ENCODE peak calls at places on chromosome 15, in six cellular contexts. B is heart right ventricle, M is neuronal stem cell, X is psoas muscle, V is fibroblast of lung, G is mesenchymal stem cell. C is an unnamed sample.
A peak's percentile ranks its signal among the peaks of the same experiment; 100 is the strongest.

GRCh38 chr15:58555168-58556027 is 123.6 kb downstream of the LIPC start:
- DNase-seq in B (no peak), M (no peak), X (no peak), V (no peak), G (no peak), C (no peak)

GRCh38 chr15:38128389-38128788 is 124.2 kb upstream of the SPRED1 start:
- DNase-seq in B (no peak), M (no peak), X (no peak), V (peak; percentile 45), G (peak; percentile 46), C (no peak)

GRCh38 chr15:49137861-49138260 is 17.5 kb downstream of the COPS2 start:
- DNase-seq in B (no peak), M (no peak), X (no peak), V (peak; percentile 81), G (no peak), C (no peak)

GRCh38 chr15:31236184-31237041 is 90.2 kb upstream of the KLF13 start:
- DNase-seq in B (peak; percentile 74), M (no peak), X (peak; percentile 67), V (peak; percentile 96), G (peak; percentile 94), C (peak; percentile 52)

GRCh38 chr15:99361541-99362185 is 110.4 kb downstream of the LRRC28 start:
- DNase-seq in B (no peak), M (no peak), X (no peak), V (no peak), G (no peak), C (no peak)

GRCh38 chr15:90035095-90035834 is 34.1 kb downstream of the ZNF710 start:
- DNase-seq in B (peak; percentile 50), M (no peak), X (peak; percentile 75), V (peak; percentile 80), G (peak; percentile 81), C (peak; percentile 52)

GRCh38 chr15:49164865-49165264 is 5.2 kb upstream of the GALK2 start:
- DNase-seq in B (no peak), M (no peak), X (no peak), V (no peak), G (no peak), C (no peak)

GRCh38 chr15:99906356-99906755 is 173.1 kb upstream of the LYSMD4 start:
- DNase-seq in B (no peak), M (no peak), X (no peak), V (no peak), G (no peak), C (no peak)

GRCh38 chr15:43441316-43441715 is 51.6 kb downstream of the TP53BP1 start:
- DNase-seq in B (no peak), M (no peak), X (no peak), V (peak; percentile 42), G (peak; percentile 67), C (no peak)

GRCh38 chr15:70863450-70864218 is 9.7 kb upstream of the LARP6 start:
- DNase-seq in B (no peak), M (no peak), X (no peak), V (peak; percentile 94), G (peak; percentile 82), C (no peak)

GRCh38 chr15:96494530-96494929 is 164.0 kb downstream of the NR2F2 start:
- DNase-seq in B (no peak), M (no peak), X (no peak), V (no peak), G (no peak), C (no peak)

GRCh38 chr15:99704444-99704838 is 28.8 kb downstream of the LYSMD4 start:
- DNase-seq in B (no peak), M (peak; percentile 65), X (no peak), V (peak; percentile 80), G (peak; percentile 91), C (peak; percentile 62)

GRCh38 chr15:68816795-68817303 is 3.8 kb downstream of the ANP32A start:
- DNase-seq in B (no peak), M (no peak), X (no peak), V (no peak), G (peak; percentile 47), C (no peak)

GRCh38 chr15:79724804-79725203 is 172.0 kb downstream of the MTHFS start:
- DNase-seq in B (no peak), M (no peak), X (no peak), V (no peak), G (no peak), C (no peak)

GRCh38 chr15:48536681-48537091 is 108.8 kb downstream of the FBN1 start:
- DNase-seq in B (no peak), M (no peak), X (no peak), V (peak; percentile 63), G (peak; percentile 36), C (no peak)

GRCh38 chr15:65421360-65422215 is 1.2 kb downstream of the IGDCC4 start:
- DNase-seq in B (peak; percentile 36), M (peak; percentile 97), X (peak; percentile 85), V (peak; percentile 89), G (peak; percentile 87), C (peak; percentile 95)

GRCh38 chr15:69713726-69714559 is 261.3 kb downstream of the RPLP1 start:
- DNase-seq in B (no peak), M (no peak), X (no peak), V (no peak), G (no peak), C (no peak)

GRCh38 chr15:31480356-31481058 is 153.9 kb downstream of the KLF13 start:
- DNase-seq in B (no peak), M (no peak), X (no peak), V (no peak), G (no peak), C (no peak)

GRCh38 chr15:68791431-68792283 is 29.0 kb downstream of the ANP32A start:
- DNase-seq in B (no peak), M (no peak), X (no peak), V (no peak), G (no peak), C (peak; percentile 72)

DNA sequence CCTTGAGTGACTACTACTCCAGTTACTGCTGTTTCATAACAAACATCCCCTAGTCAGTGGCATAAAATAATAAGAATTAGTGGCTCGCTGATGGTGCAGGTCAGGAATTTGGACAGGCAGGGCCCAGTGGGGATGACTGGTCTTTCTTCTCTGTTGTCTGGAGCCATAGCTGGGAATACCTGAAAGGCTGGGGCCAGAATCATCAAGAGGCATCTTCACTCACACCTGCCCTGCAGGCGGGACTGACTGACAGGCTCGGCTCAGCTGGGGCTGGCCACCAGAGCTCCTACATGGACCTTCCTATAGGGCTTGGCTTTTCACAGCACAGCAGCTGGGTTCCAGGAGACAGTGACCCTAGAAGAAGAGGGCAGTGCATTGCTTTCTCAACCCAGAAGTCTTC is 148.8 kb upstream of the ATP10A start:
- DNase-seq in B (no peak), M (no peak), X (no peak), V (no peak), G (no peak), C (no peak)
- H3K27me3 ChIP-seq in B (peaks cover 21% of the 10 kb centered on the region), M (no peaks in the 10 kb centered on the region), X (no peaks in the 10 kb centered on the region), V (no peaks in the 10 kb centered on the region), G (no peaks in the 10 kb centered on the region), C (no peaks in the 10 kb centered on the region)

DNA sequence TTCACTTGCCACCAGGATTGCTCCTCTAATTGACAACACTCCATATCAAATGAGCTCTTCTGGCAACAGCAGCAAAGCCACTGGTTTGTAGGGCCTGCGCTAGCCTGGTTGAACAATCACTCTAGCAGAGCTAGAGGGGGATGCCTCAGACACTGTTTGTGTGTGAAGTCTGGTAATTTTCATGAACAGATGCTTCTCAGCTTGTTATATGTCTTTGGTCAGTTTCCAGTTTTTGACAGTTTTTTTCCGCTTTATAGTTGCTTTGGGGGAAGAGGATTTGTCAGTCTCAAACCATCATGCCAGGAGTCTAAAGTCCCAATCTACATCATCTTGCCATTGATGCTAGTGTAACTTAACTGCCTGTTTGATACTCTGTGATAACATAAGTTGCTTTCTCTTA is 136.0 kb downstream of the HCN4 start:
- DNase-seq in B (no peak), M (no peak), X (no peak), V (no peak), G (peak; percentile 58), C (no peak)
- H3K4me3 ChIP-seq in B (no peak overlapping the region), M (no peak overlapping the region), X (no peak overlapping the region), V (no peak overlapping the region), G (no peak overlapping the region), C (no peak overlapping the region)

GRCh38 chr15:32715276-32715675 is 2.5 kb upstream of the GREM1 start:
- DNase-seq in B (no peak), M (no peak), X (no peak), V (peak; percentile 85), G (peak; percentile 89), C (no peak)
- H3K27me3 ChIP-seq in B (peaks cover 89% of the 10 kb centered on the region), M (peaks cover 10% of the 10 kb centered on the region), X (peaks cover 5% of the 10 kb centered on the region), V (peaks cover 20% of the 10 kb centered on the region), G (no peaks in the 10 kb centered on the region), C (peaks cover 51% of the 10 kb centered on the region)

DNA sequence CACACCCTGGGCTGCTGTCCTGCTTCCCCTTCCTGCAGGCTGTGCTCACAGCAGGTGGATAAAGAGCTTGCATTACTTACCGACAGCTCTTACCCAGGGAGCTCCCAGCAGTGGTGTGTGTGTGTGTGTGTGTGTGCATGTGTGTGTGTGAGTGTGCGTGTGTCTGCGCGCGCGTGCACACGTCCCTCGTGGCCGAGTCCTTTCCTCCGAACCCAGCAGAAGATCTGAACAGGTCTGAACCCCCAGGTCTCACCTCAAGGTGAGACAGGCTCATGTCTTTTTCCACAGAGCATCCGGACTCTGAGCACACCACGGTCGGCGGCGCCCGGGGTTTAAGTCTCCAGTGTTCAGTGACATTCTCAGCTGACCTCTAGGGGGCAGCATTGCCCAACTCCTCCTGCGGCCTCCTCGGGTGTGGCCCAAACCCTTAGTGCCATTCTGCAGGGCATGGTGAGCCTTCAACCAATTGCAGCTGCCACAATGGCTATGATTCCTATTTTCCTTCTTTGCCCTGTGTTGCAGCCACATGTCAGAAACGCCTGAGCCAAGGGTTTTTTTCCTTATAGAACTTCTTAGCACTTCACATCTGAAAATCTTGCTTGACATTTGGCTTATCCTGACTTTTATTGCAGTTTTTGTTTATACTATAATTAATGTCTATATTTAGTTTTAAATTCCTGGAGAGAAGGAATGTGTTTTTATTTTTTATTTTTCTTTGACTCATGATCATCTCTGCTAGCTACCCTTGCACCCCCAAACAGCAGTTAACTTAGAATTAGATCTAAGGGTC is 64.1 kb upstream of the KLHL25 start:
- DNase-seq in B (peak; percentile 61), M (peak; percentile 76), X (peak; percentile 82), V (peak; percentile 39), G (peak; percentile 60), C (peak; percentile 77)
- H3K4me3 ChIP-seq in B (no peak overlapping the region), M (peak overlapping the region; percentile 74), X (no peak overlapping the region), V (no peak overlapping the region), G (no peak overlapping the region), C (peak overlapping the region; percentile 19)

GRCh38 chr15:52527196-52527897 is 1.3 kb downstream of the MYO5A start:
- DNase-seq in B (no peak), M (no peak), X (no peak), V (no peak), G (no peak), C (no peak)
- H3K27me3 ChIP-seq in B (peaks cover 15% of the 10 kb centered on the region), M (no peaks in the 10 kb centered on the region), X (no peaks in the 10 kb centered on the region), V (no peaks in the 10 kb centered on the region), G (peaks cover 19% of the 10 kb centered on the region), C (peaks cover 29% of the 10 kb centered on the region)

GRCh38 chr15:39931615-39932014 is 2.3 kb upstream of the EIF2AK4 start:
- DNase-seq in B (no peak), M (no peak), X (no peak), V (no peak), G (peak; percentile 25), C (no peak)

GRCh38 chr15:39936681-39937080 is 2.8 kb downstream of the EIF2AK4 start:
- DNase-seq in B (no peak), M (no peak), X (no peak), V (no peak), G (no peak), C (no peak)

GRCh38 chr15:39934415-39935044 is 615 bp downstream of the EIF2AK4 start:
- DNase-seq in B (no peak), M (peak; percentile 15), X (no peak), V (peak; percentile 37), G (peak; percentile 61), C (no peak)

GRCh38 chr15:39936187-39936586 is 2.3 kb downstream of the EIF2AK4 start:
- DNase-seq in B (no peak), M (no peak), X (no peak), V (peak; percentile 92), G (peak; percentile 41), C (no peak)

GRCh38 chr15:39935241-39935640 is 1.3 kb downstream of the EIF2AK4 start:
- DNase-seq in B (no peak), M (no peak), X (no peak), V (no peak), G (no peak), C (no peak)
- H3K4me3 ChIP-seq in B (peak overlapping the region; percentile 89), M (no peak overlapping the region), X (peak overlapping the region; percentile 85), V (peak overlapping the region; percentile 70), G (no peak overlapping the region), C (no peak overlapping the region)

C was measured in H7.